ENCODE peak calls at places on chromosome 13, in six cellular contexts. Y, R, J, F, D and E are unnamed samples.
A peak's percentile ranks its signal among the peaks of the same experiment; 100 is the strongest.

GRCh38 chr13:23466144-23467002 is 32.9 kb upstream of the SACS start:
- DNase-seq in Y (peak; percentile 68), R (peak; percentile 78), J (peak; percentile 35), F (peak; percentile 67), D (peak; percentile 82), E (peak; percentile 88)

GRCh38 chr13:21812192-21812626 is 141.3 kb downstream of the FGF9 start:
- DNase-seq in Y (peak; percentile 23), R (no peak), J (no peak), F (no peak), D (no peak), E (no peak)

GRCh38 chr13:99600318-99600717 is 99.0 kb downstream of the TM9SF2 start:
- DNase-seq in Y (peak; percentile 23), R (no peak), J (no peak), F (peak; percentile 77), D (no peak), E (no peak)

GRCh38 chr13:35881360-35881759 is 249.8 kb downstream of the DCLK1 start:
- DNase-seq in Y (no peak), R (no peak), J (no peak), F (no peak), D (no peak), E (no peak)

GRCh38 chr13:20952838-20953237 is 50.3 kb upstream of the XPO4 start:
- DNase-seq in Y (no peak), R (no peak), J (no peak), F (no peak), D (no peak), E (no peak)

GRCh38 chr13:35927554-35927953 is 203.6 kb downstream of the DCLK1 start:
- DNase-seq in Y (no peak), R (no peak), J (no peak), F (no peak), D (no peak), E (peak; percentile 29)

GRCh38 chr13:48625396-48626076 is 28.2 kb upstream of the CYSLTR2 start:
- DNase-seq in Y (no peak), R (no peak), J (no peak), F (no peak), D (no peak), E (peak; percentile 16)

GRCh38 chr13:20968745-20969144 is 66.2 kb upstream of the XPO4 start:
- DNase-seq in Y (no peak), R (no peak), J (no peak), F (no peak), D (no peak), E (no peak)

GRCh38 chr13:43023244-43023931 is at the start of gene DNAJC15:
- DNase-seq in Y (peak; percentile 67), R (peak; percentile 90), J (peak; percentile 58), F (peak; percentile 81), D (peak; percentile 80), E (peak; percentile 85)

GRCh38 chr13:62643007-62643483 is 1227.4 kb upstream of the PCDH20 start:
- DNase-seq in Y (no peak), R (no peak), J (no peak), F (no peak), D (no peak), E (no peak)

GRCh38 chr13:104389722-104390121 is 1323.5 kb upstream of the SLC10A2 start:
- DNase-seq in Y (no peak), R (no peak), J (no peak), F (no peak), D (no peak), E (no peak)

GRCh38 chr13:19791953-19792537 is 9.3 kb upstream of the PSPC1 start:
- DNase-seq in Y (no peak), R (no peak), J (no peak), F (no peak), D (no peak), E (no peak)

GRCh38 chr13:22748866-22749586 is 431.8 kb upstream of the SGCG start:
- DNase-seq in Y (no peak), R (no peak), J (no peak), F (no peak), D (no peak), E (no peak)

GRCh38 chr13:100409132-100409531 is 179.5 kb downstream of the GGACT start:
- DNase-seq in Y (no peak), R (no peak), J (no peak), F (no peak), D (no peak), E (no peak)

GRCh38 chr13:97948041-97948440 is 5.4 kb upstream of the IPO5 start:
- DNase-seq in Y (no peak), R (no peak), J (no peak), F (no peak), D (no peak), E (no peak)

GRCh38 chr13:44815507-44816074 is 173.7 kb downstream of the NUFIP1 start:
- DNase-seq in Y (no peak), R (no peak), J (peak; percentile 27), F (no peak), D (no peak), E (peak; percentile 57)

GRCh38 chr13:110850840-110851239 is 64.0 kb downstream of the ANKRD10 start:
- DNase-seq in Y (no peak), R (no peak), J (no peak), F (no peak), D (no peak), E (no peak)

GRCh38 chr13:110853235-110853721 is 61.6 kb downstream of the ANKRD10 start:
- DNase-seq in Y (peak; percentile 57), R (peak; percentile 45), J (no peak), F (no peak), D (no peak), E (no peak)

GRCh38 chr13:110856941-110857835 is 57.7 kb downstream of the ANKRD10 start:
- DNase-seq in Y (no peak), R (no peak), J (no peak), F (no peak), D (no peak), E (no peak)

GRCh38 chr13:110855363-110855762 is 59.5 kb downstream of the ANKRD10 start:
- DNase-seq in Y (no peak), R (no peak), J (no peak), F (no peak), D (no peak), E (no peak)

GRCh38 chr13:110854866-110855265 is 60.0 kb downstream of the ANKRD10 start:
- DNase-seq in Y (no peak), R (no peak), J (no peak), F (no peak), D (no peak), E (no peak)
- TF ChIP-seq CTCF in Y (no peak), R (no peak), J (no peak), F (no peak), D (no peak), E (no peak)

DNA sequence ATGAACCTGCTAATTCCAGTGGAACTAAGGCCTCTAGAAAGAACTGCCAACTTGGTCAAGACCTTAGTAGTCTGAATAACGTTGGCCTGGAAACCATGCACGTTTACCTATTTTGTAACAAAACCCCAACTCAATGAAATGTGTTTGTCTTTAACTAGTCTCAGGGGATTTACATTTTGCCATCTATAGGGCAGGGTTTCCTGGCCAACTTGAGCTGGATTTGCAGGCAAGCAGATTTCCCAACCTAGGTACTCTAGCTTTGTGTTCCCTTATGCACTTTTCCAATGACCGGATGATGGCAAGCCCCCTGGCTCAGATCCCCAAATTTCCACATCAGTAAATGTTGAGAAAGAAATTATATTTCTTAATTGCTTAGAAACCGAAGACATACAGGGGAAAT is 114.5 kb downstream of the IRS2 start:
- DNase-seq in Y (no peak), R (no peak), J (no peak), F (no peak), D (no peak), E (no peak)
- TF ChIP-seq CTCF in Y (no peak), R (no peak), J (no peak), F (no peak), D (no peak), E (no peak)

GRCh38 chr13:32821149-32821688 is 195.0 kb upstream of the KL start:
- DNase-seq in Y (no peak), R (no peak), J (no peak), F (no peak), D (no peak), E (no peak)
- TF ChIP-seq CTCF in Y (no peak), R (no peak), J (no peak), F (no peak), D (no peak), E (no peak)

GRCh38 chr13:37918116-37919100 is 48.8 kb upstream of the TRPC4 start:
- DNase-seq in Y (no peak), R (no peak), J (no peak), F (no peak), D (no peak), E (no peak)
- TF ChIP-seq CTCF in Y (no peak), R (no peak), J (no peak), F (no peak), D (no peak), E (no peak)

DNA sequence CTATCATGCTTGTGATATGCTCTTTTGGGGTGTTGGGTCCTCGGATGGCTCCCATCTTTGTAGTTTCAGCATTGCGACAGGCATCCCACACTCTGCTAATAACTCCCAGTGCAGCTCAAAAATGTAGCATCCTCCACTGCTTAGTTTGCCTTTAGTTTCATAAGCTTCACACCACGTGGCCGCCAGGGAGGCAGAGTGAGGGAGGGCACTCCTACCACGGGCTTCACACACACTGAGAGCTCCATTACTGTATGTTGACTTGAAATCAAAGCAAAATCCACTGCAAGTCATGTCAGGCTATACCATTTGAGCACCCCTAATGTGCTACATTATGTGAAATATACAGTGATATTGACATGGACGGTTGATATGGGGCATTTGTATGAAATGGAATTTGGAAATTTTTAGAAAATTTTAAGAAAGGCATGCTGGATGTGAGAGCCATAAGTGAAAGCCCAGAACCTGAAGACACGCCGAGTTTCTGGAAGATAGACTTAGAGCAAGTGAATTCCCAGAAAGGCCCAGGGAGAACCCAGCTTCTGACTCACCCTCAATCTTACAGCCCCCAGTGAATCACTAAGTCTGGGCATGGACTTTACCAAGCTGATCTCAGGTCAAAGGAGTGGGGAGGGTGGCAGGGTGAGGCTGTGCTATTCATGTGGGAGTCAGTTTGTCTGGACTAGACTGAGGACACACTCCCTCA is 94.1 kb downstream of the HSPH1 start:
- DNase-seq in Y (no peak), R (no peak), J (no peak), F (no peak), D (no peak), E (no peak)
- TF ChIP-seq CTCF in Y (no peak), R (no peak), J (no peak), F (no peak), D (no peak), E (no peak)